ENCODE peak calls at places on chromosome 3, in six cellular contexts. Q is MM.1S, F is PC-3, X is neural progenitor cell, C is OCI-LY7, V is hepatocyte. R is an unnamed sample.

GRCh38 chr3:188037116-188037718 is 116.7 kb upstream of the LPP start:
- DNase-seq in Q (no peak), F (peak), X (peak), C (no peak), V (peak), R (no peak)

GRCh38 chr3:187041362-187042061 is 97.8 kb downstream of the RPL39L start:
- DNase-seq in Q (peak), F (no peak), X (no peak), C (no peak), V (no peak), R (no peak)

GRCh38 chr3:126573492-126574117 is 14.9 kb upstream of the C3orf22 start:
- DNase-seq in Q (no peak), F (no peak), X (no peak), C (no peak), V (no peak), R (no peak)

GRCh38 chr3:52596658-52597265 is 60.4 kb downstream of the UQCC5 start:
- DNase-seq in Q (no peak), F (no peak), X (no peak), C (no peak), V (no peak), R (no peak)

GRCh38 chr3:115912372-115912771 is 289.1 kb downstream of the GAP43 start:
- DNase-seq in Q (no peak), F (no peak), X (no peak), C (no peak), V (no peak), R (no peak)

GRCh38 chr3:119580148-119580760 is 962 bp downstream of the ADPRH start:
- DNase-seq in Q (no peak), F (no peak), X (peak), C (peak), V (peak), R (peak)

GRCh38 chr3:79598594-79598993 is 169.2 kb downstream of the ROBO1 start:
- DNase-seq in Q (no peak), F (no peak), X (peak), C (no peak), V (peak), R (no peak)

GRCh38 chr3:13210221-13210975 is 137.2 kb upstream of the IQSEC1 start:
- DNase-seq in Q (no peak), F (no peak), X (peak), C (no peak), V (no peak), R (peak)

GRCh38 chr3:144774897-144775296 is 803.3 kb downstream of the DIPK2A start:
- DNase-seq in Q (no peak), F (no peak), X (no peak), C (no peak), V (no peak), R (no peak)

GRCh38 chr3:89232155-89232554 is 124.7 kb downstream of the EPHA3 start:
- DNase-seq in Q (no peak), F (no peak), X (no peak), C (no peak), V (no peak), R (no peak)

GRCh38 chr3:72459588-72459987 is 388.7 kb downstream of the SHQ1 start:
- DNase-seq in Q (no peak), F (no peak), X (no peak), C (no peak), V (no peak), R (no peak)

GRCh38 chr3:133092676-133093075 is 54.5 kb downstream of the TMEM108 start:
- DNase-seq in Q (no peak), F (no peak), X (no peak), C (no peak), V (no peak), R (no peak)

GRCh38 chr3:154247806-154248480 is 76.3 kb downstream of the DHX36 start:
- DNase-seq in Q (no peak), F (no peak), X (peak), C (no peak), V (no peak), R (no peak)

GRCh38 chr3:127779747-127780146 is 42.6 kb downstream of the MGLL start:
- DNase-seq in Q (no peak), F (peak), X (no peak), C (no peak), V (no peak), R (no peak)

GRCh38 chr3:16516695-16517481 is 3.4 kb upstream of the RFTN1 start:
- DNase-seq in Q (no peak), F (peak), X (peak), C (no peak), V (peak), R (peak)

GRCh38 chr3:48558446-48559134 is 2.0 kb upstream of the PFKFB4 start:
- DNase-seq in Q (no peak), F (no peak), X (no peak), C (no peak), V (no peak), R (peak)

GRCh38 chr3:49171775-49172500 is 540 bp downstream of the KLHDC8B start:
- DNase-seq in Q (no peak), F (no peak), X (no peak), C (no peak), V (no peak), R (no peak)

GRCh38 chr3:44903314-44903713 is 28.9 kb downstream of the TGM4 start:
- DNase-seq in Q (no peak), F (no peak), X (no peak), C (no peak), V (no peak), R (no peak)

GRCh38 chr3:126287536-126288181 is 69.5 kb downstream of the KLF15 start:
- DNase-seq in Q (peak), F (no peak), X (peak), C (peak), V (peak), R (peak)

GRCh38 chr3:117622130-117622841 is 912.7 kb downstream of the TUSC7 start:
- DNase-seq in Q (no peak), F (peak), X (peak), C (no peak), V (no peak), R (no peak)

GRCh38 chr3:52085883-52086282 is 29.5 kb upstream of the DUSP7 start:
- DNase-seq in Q (no peak), F (no peak), X (no peak), C (no peak), V (no peak), R (no peak)

GRCh38 chr3:53496984-53497383 is 2.6 kb downstream of the CACNA1D start:
- DNase-seq in Q (no peak), F (no peak), X (no peak), C (no peak), V (no peak), R (no peak)

DNA sequence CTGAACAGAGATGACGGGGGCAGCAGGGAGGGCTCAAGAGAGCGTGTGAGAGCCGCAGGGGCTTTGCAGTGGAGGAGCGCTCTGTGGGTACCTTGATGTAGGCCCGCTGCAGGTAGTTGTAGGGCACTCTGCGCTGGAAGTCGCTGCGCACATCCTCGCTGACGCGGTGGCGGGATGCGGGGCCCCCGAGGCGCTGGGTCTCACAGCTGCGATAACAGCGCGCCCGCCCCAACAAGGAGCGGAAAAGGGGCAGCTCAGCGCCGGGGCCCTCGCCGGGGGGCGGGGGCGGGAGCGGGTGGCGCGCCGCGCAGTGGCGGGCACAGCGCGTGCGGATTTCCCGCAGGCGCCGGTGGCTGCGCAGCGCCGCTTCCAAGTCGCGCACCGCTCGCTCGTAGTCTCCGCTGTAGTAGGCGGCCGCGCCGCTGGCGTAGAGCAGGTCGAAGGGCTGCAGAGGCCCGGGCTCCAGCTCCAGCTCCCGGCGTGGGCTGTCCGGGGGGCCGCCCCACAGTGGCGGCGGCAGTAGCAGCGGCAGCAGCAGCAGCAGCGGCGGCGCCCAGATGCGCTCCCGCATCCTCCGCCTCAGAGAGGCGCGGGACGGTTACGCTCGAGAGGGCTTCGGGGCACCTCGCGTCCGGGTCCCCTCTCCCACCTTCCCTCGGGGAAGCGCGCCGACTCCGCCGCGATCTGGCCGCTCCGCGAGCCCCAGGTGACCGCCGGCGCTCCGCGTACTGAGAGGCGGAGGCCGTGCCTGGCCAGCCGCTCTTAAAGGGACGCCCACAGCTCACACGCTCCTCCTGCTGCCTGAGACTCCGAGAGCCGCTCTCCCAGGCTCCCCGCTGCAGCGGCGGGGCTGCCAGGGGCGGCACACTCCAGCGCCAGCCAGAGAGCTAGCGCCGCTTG is at the start of gene P3H2:
- DNase-seq in Q (peak), F (peak), X (peak), C (no peak), V (peak), R (peak)
- TF ChIP-seq EZH2phosphoT487 in Q (no peak), F (no peak), X (peak), C (no peak), V (no peak), R (no peak)

GRCh38 chr3:19065027-19065426 is 83.3 kb upstream of the KCNH8 start:
- DNase-seq in Q (no peak), F (peak), X (peak), C (peak), V (peak), R (peak)
- TF ChIP-seq CTCF in Q (peak), F (peak), X (peak), C (peak), V (peak), R (peak)

GRCh38 chr3:130906374-130906995 is 12.6 kb downstream of the ATP2C1 start:
- DNase-seq in Q (no peak), F (peak), X (no peak), C (no peak), V (no peak), R (no peak)
- TF ChIP-seq EZH2phosphoT487 in Q (no peak), F (no peak), X (no peak), C (no peak), V (no peak), R (no peak)

GRCh38 chr3:97821810-97822775 is at the start of gene CRYBG3:
- DNase-seq in Q (peak), F (peak), X (peak), C (peak), V (peak), R (peak)
- TF ChIP-seq CTCF in Q (no peak), F (peak), X (peak), C (peak), V (peak), R (peak)

GRCh38 chr3:42056840-42057239 is 34.3 kb upstream of the TRAK1 start:
- DNase-seq in Q (no peak), F (no peak), X (no peak), C (no peak), V (no peak), R (no peak)
- TF ChIP-seq EZH2phosphoT487 in Q (no peak), F (no peak), X (no peak), C (no peak), V (no peak), R (no peak)

DNA sequence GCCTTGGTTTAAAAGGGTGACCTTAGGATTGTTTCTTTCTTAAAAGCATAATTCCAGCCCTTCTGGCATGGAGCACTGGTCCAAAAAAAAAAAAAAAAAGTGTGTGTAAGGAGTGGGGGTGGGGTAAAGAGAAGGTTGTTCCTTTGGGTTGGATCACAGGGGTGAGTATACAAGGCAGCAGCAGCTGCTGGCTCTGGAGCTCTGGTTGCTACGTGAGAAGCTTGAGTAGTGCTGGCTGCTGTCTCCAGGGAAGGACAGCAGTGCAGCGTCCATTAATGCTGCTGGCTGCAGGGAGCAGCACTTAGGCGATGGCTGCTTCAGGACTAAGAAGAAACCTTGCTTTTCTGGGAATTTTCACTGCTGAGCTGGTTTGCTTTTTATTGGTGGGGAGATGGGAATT is 2.3 kb downstream of the SETD5 start:
- DNase-seq in Q (peak), F (peak), X (peak), C (peak), V (peak), R (peak)
- TF ChIP-seq CTCF in Q (no peak), F (no peak), X (no peak), C (no peak), V (no peak), R (peak)

DNA sequence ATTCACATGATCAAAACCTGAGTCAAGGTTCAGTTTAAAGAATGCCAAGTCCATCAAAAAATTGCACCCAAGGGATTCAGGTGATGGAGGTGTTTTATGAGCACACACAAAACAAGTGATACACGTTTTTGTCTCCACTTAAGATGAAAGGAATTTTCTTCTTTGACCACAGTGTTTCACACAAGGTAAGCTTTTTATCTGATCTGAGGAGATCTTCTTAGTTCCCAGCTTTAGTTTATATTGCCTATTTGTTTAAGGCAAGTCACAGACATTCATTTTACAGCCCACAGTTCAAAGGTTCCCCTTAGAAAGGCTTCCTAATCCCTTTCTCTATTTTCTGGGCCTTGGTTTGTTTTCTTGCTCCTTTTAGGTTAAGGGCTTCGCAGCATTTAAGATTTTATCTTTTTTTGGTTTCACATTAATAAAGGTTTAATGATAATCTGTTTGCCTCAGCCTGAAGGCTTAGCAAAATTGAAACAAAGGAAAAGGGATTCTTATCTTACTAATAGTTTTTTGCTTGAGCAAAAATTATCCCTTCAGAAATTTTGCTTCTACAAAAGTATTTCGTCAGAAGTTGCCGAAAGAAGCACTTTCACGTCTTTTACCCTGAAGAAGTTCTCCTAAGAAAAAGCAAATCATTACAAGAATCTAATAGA is 420.5 kb upstream of the NAALADL2 start:
- DNase-seq in Q (no peak), F (peak), X (peak), C (no peak), V (peak), R (no peak)
- TF ChIP-seq EZH2phosphoT487 in Q (no peak), F (no peak), X (no peak), C (no peak), V (peak), R (no peak)

R was measured in SK-N-SH.